ENCODE peak calls at places on chromosomes 11 and 22, in six cellular contexts. C, Z, Y, N, H and V are unnamed samples.

GRCh38 chr22:47205081-47205491 is 442.6 kb downstream of the TBC1D22A start:
- DNase-seq in C (no peak), Z (no peak), Y (no peak), N (no peak), H (no peak), V (no peak)

GRCh38 chr11:95228081-95228859 is 2.7 kb downstream of the SESN3 start:
- DNase-seq in C (no peak), Z (no peak), Y (no peak), N (no peak), H (no peak), V (no peak)

GRCh38 chr22:43385770-43386641 is 25.8 kb upstream of the MPPED1 start:
- DNase-seq in C (peak), Z (peak), Y (no peak), N (peak), H (peak), V (peak)

GRCh38 chr11:85935751-85936150 is 80.6 kb downstream of the CCDC83 start:
- DNase-seq in C (no peak), Z (no peak), Y (no peak), N (no peak), H (no peak), V (no peak)

GRCh38 chr11:7630002-7630401 is 43.3 kb downstream of the CYB5R2 start:
- DNase-seq in C (no peak), Z (no peak), Y (no peak), N (no peak), H (no peak), V (no peak)

GRCh38 chr11:98507208-98507607 is 513.5 kb upstream of the CNTN5 start:
- DNase-seq in C (no peak), Z (no peak), Y (no peak), N (no peak), H (no peak), V (no peak)

GRCh38 chr11:76388408-76388807 is 7.3 kb downstream of the GVQW3 start:
- DNase-seq in C (no peak), Z (no peak), Y (no peak), N (no peak), H (no peak), V (no peak)

GRCh38 chr11:250740-251299 is 14.0 kb downstream of the PSMD13 start:
- DNase-seq in C (peak), Z (no peak), Y (peak), N (peak), H (peak), V (peak)

GRCh38 chr22:35761037-35761436 is 43.4 kb downstream of the APOL5 start:
- DNase-seq in C (no peak), Z (no peak), Y (no peak), N (no peak), H (no peak), V (no peak)

GRCh38 chr22:20028855-20029549 is 8.1 kb downstream of the TANGO2 start:
- DNase-seq in C (no peak), Z (no peak), Y (no peak), N (no peak), H (no peak), V (no peak)

GRCh38 chr11:625636-626319 is 1.0 kb upstream of the CDHR5 start:
- DNase-seq in C (no peak), Z (no peak), Y (no peak), N (no peak), H (no peak), V (no peak)

GRCh38 chr11:70104961-70105360 is 26.8 kb downstream of the ANO1 start:
- DNase-seq in C (no peak), Z (no peak), Y (no peak), N (no peak), H (no peak), V (no peak)

GRCh38 chr22:46976598-46976997 is 214.1 kb downstream of the TBC1D22A start:
- DNase-seq in C (no peak), Z (no peak), Y (no peak), N (no peak), H (no peak), V (no peak)

GRCh38 chr11:66725646-66726045 is 3.4 kb downstream of the SPTBN2 start:
- DNase-seq in C (no peak), Z (no peak), Y (no peak), N (no peak), H (no peak), V (no peak)

GRCh38 chr11:104402812-104403521 is 239.0 kb upstream of the PDGFD start:
- DNase-seq in C (no peak), Z (no peak), Y (no peak), N (no peak), H (no peak), V (no peak)

GRCh38 chr22:25987948-25988347 is 181.3 kb upstream of the SEZ6L start:
- DNase-seq in C (no peak), Z (no peak), Y (no peak), N (peak), H (no peak), V (no peak)

GRCh38 chr22:30425616-30426394 is at the start of gene MTFP1:
- DNase-seq in C (no peak), Z (no peak), Y (no peak), N (peak), H (peak), V (peak)

GRCh38 chr11:117345039-117345438 is 17.4 kb downstream of the CEP164 start:
- DNase-seq in C (no peak), Z (no peak), Y (no peak), N (no peak), H (no peak), V (no peak)

GRCh38 chr22:27252282-27253049 is 549.1 kb downstream of the MN1 start:
- DNase-seq in C (peak), Z (no peak), Y (no peak), N (peak), H (no peak), V (no peak)

GRCh38 chr22:17549655-17550054 is 13.6 kb upstream of the SLC25A18 start:
- DNase-seq in C (no peak), Z (no peak), Y (no peak), N (no peak), H (no peak), V (no peak)

GRCh38 chr11:120702656-120703055 is 191.1 kb downstream of the GRIK4 start:
- DNase-seq in C (no peak), Z (no peak), Y (no peak), N (no peak), H (no peak), V (no peak)

GRCh38 chr11:61392991-61393595 is 706 bp downstream of the TMEM216 start:
- DNase-seq in C (no peak), Z (no peak), Y (no peak), N (no peak), H (peak), V (no peak)

GRCh38 chr22:46661221-46661851 is 41.1 kb downstream of the GRAMD4 start:
- DNase-seq in C (no peak), Z (no peak), Y (no peak), N (no peak), H (peak), V (peak)

GRCh38 chr22:17431179-17431578 is 61.9 kb downstream of the CECR2 start:
- DNase-seq in C (no peak), Z (no peak), Y (no peak), N (no peak), H (no peak), V (no peak)

GRCh38 chr22:45585946-45586540 is 83.4 kb downstream of the FBLN1 start:
- DNase-seq in C (no peak), Z (no peak), Y (no peak), N (no peak), H (no peak), V (no peak)

GRCh38 chr11:77402218-77402556 is 71.7 kb downstream of the PAK1 start:
- DNase-seq in C (no peak), Z (no peak), Y (no peak), N (no peak), H (no peak), V (no peak)